ENCODE peak calls at places on chromosomes 7 and 10, in ten cellular contexts. W is C1 segment of cervical spinal cord, O is left ventricle myocardium superior, A is RWPE1, D is GM18507, I is Daoy, V is hepatocyte, U is A549, B is heart left ventricle, Y is NCI-H524. P is an unnamed sample.

GRCh38 chr7:122942059-122942458 is 53.4 kb downstream of the TAS2R16 start:
- DNase-seq in W (no peak), A (no peak), U (no peak), O (no peak), D (no peak), V (no peak), B (no peak), I (no peak), Y (no peak), P (no peak)

GRCh38 chr10:84510121-84510520 is 181.7 kb downstream of the CCSER2 start:
- DNase-seq in V (no peak), B (no peak), O (no peak), I (peak), A (no peak), Y (no peak), D (no peak), U (no peak), W (no peak), P (no peak)

GRCh38 chr10:56633876-56634452 is 272.9 kb upstream of the ZWINT start:
- DNase-seq in W (no peak), B (no peak), U (no peak), A (no peak), Y (no peak), O (no peak), D (no peak), V (no peak), I (no peak), P (no peak)

GRCh38 chr10:57494481-57494880 is 773.2 kb downstream of the IPMK start:
- DNase-seq in V (no peak), B (no peak), O (no peak), U (no peak), W (no peak), A (no peak), Y (no peak), I (no peak), D (no peak), P (no peak)

GRCh38 chr10:72087969-72088878 is at the start of gene SPOCK2:
- DNase-seq in W (no peak), D (no peak), U (no peak), O (no peak), A (no peak), B (no peak), V (no peak), I (no peak), Y (no peak), P (no peak)

GRCh38 chr7:116886550-116887156 is 24.3 kb downstream of the CAPZA2 start:
- DNase-seq in A (no peak), U (no peak), O (no peak), Y (no peak), W (no peak), D (no peak), B (no peak), I (no peak), V (no peak), P (no peak)

GRCh38 chr10:121615401-121615800 is 17.2 kb upstream of the FGFR2 start:
- DNase-seq in A (no peak), D (no peak), B (peak), Y (peak), U (no peak), W (no peak), O (no peak), V (no peak), I (no peak), P (peak)

GRCh38 chr7:51430480-51431086 is 114.0 kb upstream of the COBL start:
- DNase-seq in V (peak), D (no peak), O (no peak), Y (peak), W (peak), I (peak), B (peak), U (peak), A (peak), P (no peak)

GRCh38 chr10:59648711-59649201 is 60.9 kb downstream of the SLC16A9 start:
- DNase-seq in U (no peak), D (no peak), V (no peak), B (no peak), O (no peak), I (no peak), Y (peak), W (no peak), A (no peak), P (peak)

GRCh38 chr7:151795168-151795754 is 81.7 kb downstream of the PRKAG2 start:
- DNase-seq in D (no peak), U (no peak), O (no peak), Y (no peak), B (no peak), V (no peak), A (no peak), I (peak), W (no peak), P (no peak)

GRCh38 chr10:128305601-128306345 is 179.6 kb upstream of the MKI67 start:
- DNase-seq in B (no peak), U (no peak), V (no peak), Y (no peak), A (no peak), I (no peak), D (no peak), O (no peak), W (no peak), P (no peak)

GRCh38 chr10:38174341-38174740 is 80.2 kb downstream of the ZNF37A start:
- DNase-seq in W (no peak), A (no peak), Y (no peak), B (no peak), I (no peak), O (no peak), D (no peak), U (no peak), V (no peak), P (no peak)

GRCh38 chr7:106460792-106461254 is 176.0 kb upstream of the NAMPT start:
- DNase-seq in B (no peak), D (no peak), U (no peak), O (no peak), W (no peak), I (peak), A (peak), V (peak), Y (no peak), P (no peak)

GRCh38 chr10:24344279-24344678 is 135.3 kb downstream of the KIAA1217 start:
- DNase-seq in O (no peak), I (peak), Y (no peak), B (no peak), D (no peak), U (no peak), V (peak), W (no peak), A (peak), P (no peak)

GRCh38 chr10:104501864-104502579 is 139.1 kb upstream of the SORCS3 start:
- DNase-seq in U (no peak), Y (no peak), A (no peak), W (no peak), B (no peak), O (no peak), V (no peak), I (no peak), D (no peak), P (no peak)

GRCh38 chr7:37448057-37448636 is 517 bp downstream of the ELMO1 start:
- DNase-seq in W (no peak), I (peak), D (no peak), O (peak), U (no peak), A (no peak), B (peak), Y (no peak), V (no peak), P (peak)

GRCh38 chr7:607938-608337 is 88.3 kb upstream of the PDGFA start:
- DNase-seq in I (no peak), O (no peak), U (no peak), B (no peak), A (no peak), W (no peak), D (no peak), V (no peak), Y (no peak), P (no peak)

GRCh38 chr7:77799078-77799964 is 748 bp downstream of the PHTF2 start:
- DNase-seq in U (peak), D (no peak), V (peak), O (peak), A (peak), W (no peak), B (peak), I (peak), Y (no peak), P (peak)

GRCh38 chr7:18352339-18353255 is 143.0 kb upstream of the HDAC9 start:
- DNase-seq in U (peak), A (peak), W (no peak), B (peak), O (peak), I (peak), Y (no peak), D (no peak), V (peak), P (peak)

GRCh38 chr7:137874390-137874789 is 27.6 kb upstream of the DGKI start:
- DNase-seq in O (no peak), U (no peak), W (no peak), A (no peak), V (peak), B (no peak), Y (no peak), I (peak), D (no peak), P (no peak)

GRCh38 chr7:74044366-74045350 is 16.7 kb downstream of the ELN start:
- DNase-seq in A (no peak), O (peak), D (no peak), V (no peak), B (no peak), W (peak), Y (no peak), U (no peak), I (no peak), P (no peak)

GRCh38 chr10:101828734-101829551 is 10.7 kb upstream of the OGA start:
- DNase-seq in I (no peak), A (no peak), Y (no peak), U (no peak), D (no peak), B (no peak), V (no peak), O (peak), W (no peak), P (peak)

GRCh38 chr10:14654821-14655382 is 119.8 kb downstream of the FAM107B start:
- DNase-seq in D (no peak), U (no peak), Y (no peak), V (no peak), O (no peak), A (no peak), B (no peak), I (no peak), W (no peak), P (no peak)

GRCh38 chr7:12692479-12693259 is 5.2 kb downstream of the ARL4A start:
- DNase-seq in I (no peak), D (no peak), U (no peak), A (no peak), W (no peak), V (no peak), O (no peak), B (no peak), Y (no peak), P (no peak)

GRCh38 chr10:109264004-109264403 is 659.3 kb downstream of the XPNPEP1 start:
- DNase-seq in D (no peak), V (no peak), U (no peak), A (no peak), O (no peak), Y (no peak), I (no peak), B (no peak), W (no peak), P (no peak)

GRCh38 chr7:1563939-1564602 is 5.8 kb downstream of the PSMG3 start:
- DNase-seq in V (no peak), B (no peak), Y (no peak), O (peak), W (no peak), D (no peak), A (no peak), I (no peak), U (no peak), P (no peak)

GRCh38 chr10:82378146-82378545 is 503.2 kb downstream of the NRG3 start:
- DNase-seq in U (peak), I (no peak), B (peak), D (no peak), O (no peak), W (no peak), Y (peak), V (peak), A (no peak), P (no peak)

GRCh38 chr7:94266278-94266677 is 128.4 kb upstream of the COL1A2 start:
- DNase-seq in U (peak), B (no peak), V (peak), I (no peak), A (peak), Y (no peak), D (no peak), W (no peak), O (no peak), P (no peak)

GRCh38 chr10:90199098-90199497 is 497.7 kb downstream of the KIF20B start:
- DNase-seq in W (no peak), V (no peak), A (no peak), O (no peak), I (no peak), D (no peak), B (no peak), Y (no peak), U (no peak), P (no peak)

GRCh38 chr10:11757452-11757819 is 15.3 kb downstream of the ECHDC3 start:
- DNase-seq in W (peak), B (peak), A (peak), I (peak), V (peak), D (no peak), Y (peak), U (no peak), O (peak), P (peak)

GRCh38 chr10:17228081-17229015 is at the start of gene VIM:
- DNase-seq in A (peak), B (peak), I (peak), O (peak), D (no peak), U (peak), V (peak), W (peak), Y (no peak), P (peak)

GRCh38 chr7:1714583-1715330 is 44.7 kb downstream of the ELFN1 start:
- DNase-seq in B (no peak), V (no peak), I (no peak), A (no peak), U (no peak), O (peak), Y (no peak), D (no peak), W (no peak), P (no peak)

GRCh38 chr7:25988640-25989039 is 163.4 kb upstream of the NFE2L3 start:
- DNase-seq in B (no peak), I (no peak), W (no peak), D (no peak), V (no peak), Y (no peak), U (no peak), A (no peak), O (no peak), P (no peak)

GRCh38 chr7:152312316-152312715 is 123.5 kb downstream of the KMT2C start:
- DNase-seq in D (no peak), I (no peak), U (no peak), V (no peak), Y (no peak), B (no peak), A (no peak), W (no peak), O (no peak), P (no peak)

GRCh38 chr7:106737202-106737562 is 76.2 kb upstream of the CCDC71L start:
- DNase-seq in A (peak), D (no peak), Y (no peak), W (no peak), I (peak), V (no peak), U (peak), O (no peak), B (no peak), P (no peak)

GRCh38 chr7:69429817-69430501 is 168.3 kb upstream of the AUTS2 start:
- DNase-seq in B (peak), U (no peak), D (no peak), W (peak), I (peak), V (peak), Y (no peak), A (no peak), O (peak), P (peak)

GRCh38 chr10:48605264-48605615 is 367 bp upstream of the ARHGAP22 start:
- DNase-seq in V (no peak), B (no peak), I (no peak), U (no peak), A (no peak), D (no peak), O (no peak), W (no peak), Y (no peak), P (no peak)

GRCh38 chr7:134710854-134711624 is 64.4 kb downstream of the BPGM start:
- DNase-seq in B (no peak), D (no peak), I (peak), W (no peak), U (no peak), A (no peak), V (peak), O (no peak), Y (no peak), P (no peak)

GRCh38 chr7:83739527-83739926 is 90.6 kb upstream of the SEMA3E start:
- DNase-seq in D (no peak), A (no peak), Y (peak), V (no peak), U (no peak), I (no peak), W (no peak), B (no peak), O (no peak), P (no peak)

P was measured in ovary.